ENCODE peak calls at places on chromosomes 2 and 18, in eight cellular contexts. C, G, D, Z, M, Q, O and I are unnamed samples.

GRCh38 chr18:7677424-7677823 is 110.3 kb downstream of the PTPRM start:
- DNase-seq in C (no peak), G (no peak), D (no peak), Z (no peak), M (no peak), Q (no peak), O (no peak), I (no peak)

GRCh38 chr18:51066273-51066672 is 36.3 kb downstream of the SMAD4 start:
- DNase-seq in C (no peak), G (no peak), D (no peak), Z (no peak), M (no peak), Q (peak), O (peak), I (no peak)

GRCh38 chr2:204863351-204863750 is 318.1 kb downstream of the PARD3B start:
- DNase-seq in C (no peak), G (no peak), D (no peak), Z (no peak), M (no peak), Q (no peak), O (no peak), I (no peak)

GRCh38 chr2:229059331-229060033 is 211.6 kb downstream of the PID1 start:
- DNase-seq in C (no peak), G (no peak), D (no peak), Z (no peak), M (no peak), Q (no peak), O (no peak), I (no peak)

GRCh38 chr2:161971532-161971931 is 102.5 kb downstream of the DPP4 start:
- DNase-seq in C (no peak), G (no peak), D (no peak), Z (no peak), M (no peak), Q (no peak), O (no peak), I (no peak)

GRCh38 chr2:143730950-143731254 is 601.7 kb downstream of the ARHGAP15 start:
- DNase-seq in C (peak), G (no peak), D (no peak), Z (no peak), M (no peak), Q (peak), O (no peak), I (no peak)

GRCh38 chr2:241269707-241270520 is 45.6 kb downstream of the HDLBP start:
- DNase-seq in C (no peak), G (no peak), D (no peak), Z (no peak), M (no peak), Q (peak), O (no peak), I (no peak)

GRCh38 chr2:132503621-132504200 is 87.1 kb downstream of the GPR39 start:
- DNase-seq in C (peak), G (no peak), D (no peak), Z (no peak), M (no peak), Q (peak), O (peak), I (no peak)

GRCh38 chr2:44927979-44928659 is 13.4 kb upstream of the SIX3 start:
- DNase-seq in C (no peak), G (no peak), D (no peak), Z (no peak), M (no peak), Q (no peak), O (no peak), I (no peak)

GRCh38 chr2:42098571-42099430 is 51.0 kb downstream of the PKDCC start:
- DNase-seq in C (no peak), G (peak), D (no peak), Z (no peak), M (no peak), Q (no peak), O (no peak), I (no peak)